ENCODE peak calls at places on chromosomes 1 and 21, in eight cellular contexts. One of them, this sample, is unnamed.

GRCh38 chr1:162391790-162392563 is 10.4 kb downstream of the C1orf226 start:
- DNase-seq in lower leg skin: no peak
- DNase-seq in adipocyte: peak
- DNase-seq in neural progenitor cell: peak
- DNase-seq in GF-D8: no peak
- DNase-seq in HCEC 1CT: peak
- DNase-seq in progenitor cell of endocrine pancreas: no peak
- DNase-seq in cardiac muscle cell: peak
- DNase-seq in this sample: no peak

GRCh38 chr1:55957233-55957632 is 622.1 kb downstream of the PLPP3 start:
- DNase-seq in lower leg skin: no peak
- DNase-seq in adipocyte: no peak
- DNase-seq in neural progenitor cell: no peak
- DNase-seq in GF-D8: no peak
- DNase-seq in HCEC 1CT: no peak
- DNase-seq in progenitor cell of endocrine pancreas: no peak
- DNase-seq in cardiac muscle cell: no peak
- DNase-seq in this sample: no peak

GRCh38 chr21:41359289-41359688 is 2.5 kb upstream of the MX2 start:
- DNase-seq in lower leg skin: peak
- DNase-seq in adipocyte: no peak
- DNase-seq in neural progenitor cell: peak
- DNase-seq in GF-D8: no peak
- DNase-seq in HCEC 1CT: no peak
- DNase-seq in progenitor cell of endocrine pancreas: no peak
- DNase-seq in cardiac muscle cell: no peak
- DNase-seq in this sample: no peak

GRCh38 chr1:62356257-62356835 is 37.1 kb upstream of the KANK4 start:
- DNase-seq in lower leg skin: peak
- DNase-seq in adipocyte: peak
- DNase-seq in neural progenitor cell: no peak
- DNase-seq in GF-D8: no peak
- DNase-seq in HCEC 1CT: peak
- DNase-seq in progenitor cell of endocrine pancreas: no peak
- DNase-seq in cardiac muscle cell: no peak
- DNase-seq in this sample: no peak

GRCh38 chr1:169129109-169129789 is 22.8 kb downstream of the ATP1B1 start:
- DNase-seq in lower leg skin: no peak
- DNase-seq in adipocyte: peak
- DNase-seq in neural progenitor cell: no peak
- DNase-seq in GF-D8: no peak
- DNase-seq in HCEC 1CT: peak
- DNase-seq in progenitor cell of endocrine pancreas: no peak
- DNase-seq in cardiac muscle cell: no peak
- DNase-seq in this sample: no peak

GRCh38 chr1:176717052-176717754 is 254.2 kb downstream of the PAPPA2 start:
- DNase-seq in lower leg skin: no peak
- DNase-seq in adipocyte: no peak
- DNase-seq in neural progenitor cell: no peak
- DNase-seq in GF-D8: no peak
- DNase-seq in HCEC 1CT: no peak
- DNase-seq in progenitor cell of endocrine pancreas: no peak
- DNase-seq in cardiac muscle cell: no peak
- DNase-seq in this sample: no peak

GRCh38 chr1:76256289-76257223 is 182.0 kb downstream of the ST6GALNAC3 start:
- DNase-seq in lower leg skin: no peak
- DNase-seq in adipocyte: no peak
- DNase-seq in neural progenitor cell: no peak
- DNase-seq in GF-D8: no peak
- DNase-seq in HCEC 1CT: no peak
- DNase-seq in progenitor cell of endocrine pancreas: no peak
- DNase-seq in cardiac muscle cell: no peak
- DNase-seq in this sample: no peak

GRCh38 chr1:39129514-39129913 is 75.0 kb upstream of the MACF1 start:
- DNase-seq in lower leg skin: no peak
- DNase-seq in adipocyte: peak
- DNase-seq in neural progenitor cell: peak
- DNase-seq in GF-D8: no peak
- DNase-seq in HCEC 1CT: peak
- DNase-seq in progenitor cell of endocrine pancreas: no peak
- DNase-seq in cardiac muscle cell: no peak
- DNase-seq in this sample: no peak

GRCh38 chr1:8463144-8463927 is 145.4 kb downstream of the SLC45A1 start:
- DNase-seq in lower leg skin: no peak
- DNase-seq in adipocyte: peak
- DNase-seq in neural progenitor cell: no peak
- DNase-seq in GF-D8: no peak
- DNase-seq in HCEC 1CT: peak
- DNase-seq in progenitor cell of endocrine pancreas: no peak
- DNase-seq in cardiac muscle cell: peak
- DNase-seq in this sample: no peak

GRCh38 chr1:108200627-108201106 is 524 bp upstream of the SLC25A24 start:
- DNase-seq in lower leg skin: no peak
- DNase-seq in adipocyte: peak
- DNase-seq in neural progenitor cell: peak
- DNase-seq in GF-D8: peak
- DNase-seq in HCEC 1CT: peak
- DNase-seq in progenitor cell of endocrine pancreas: no peak
- DNase-seq in cardiac muscle cell: peak
- DNase-seq in this sample: no peak

GRCh38 chr1:151108331-151108730 is 37.8 kb downstream of the GABPB2 start:
- DNase-seq in lower leg skin: no peak
- DNase-seq in adipocyte: no peak
- DNase-seq in neural progenitor cell: no peak
- DNase-seq in GF-D8: no peak
- DNase-seq in HCEC 1CT: no peak
- DNase-seq in progenitor cell of endocrine pancreas: no peak
- DNase-seq in cardiac muscle cell: no peak
- DNase-seq in this sample: no peak

GRCh38 chr1:4275083-4275482 is 375.0 kb upstream of the C1orf174 start:
- DNase-seq in lower leg skin: no peak
- DNase-seq in adipocyte: no peak
- DNase-seq in neural progenitor cell: no peak
- DNase-seq in GF-D8: no peak
- DNase-seq in HCEC 1CT: no peak
- DNase-seq in progenitor cell of endocrine pancreas: no peak
- DNase-seq in cardiac muscle cell: no peak
- DNase-seq in this sample: no peak

GRCh38 chr1:54904476-54905048 is 17.6 kb upstream of the DHCR24 start:
- DNase-seq in lower leg skin: no peak
- DNase-seq in adipocyte: peak
- DNase-seq in neural progenitor cell: no peak
- DNase-seq in GF-D8: no peak
- DNase-seq in HCEC 1CT: peak
- DNase-seq in progenitor cell of endocrine pancreas: no peak
- DNase-seq in cardiac muscle cell: peak
- DNase-seq in this sample: no peak

GRCh38 chr1:18312961-18313360 is 167.8 kb upstream of the KLHDC7A start:
- DNase-seq in lower leg skin: no peak
- DNase-seq in adipocyte: no peak
- DNase-seq in neural progenitor cell: no peak
- DNase-seq in GF-D8: no peak
- DNase-seq in HCEC 1CT: no peak
- DNase-seq in progenitor cell of endocrine pancreas: no peak
- DNase-seq in cardiac muscle cell: no peak
- DNase-seq in this sample: no peak

GRCh38 chr1:239951518-239952130 is 140.1 kb upstream of the FMN2 start:
- DNase-seq in lower leg skin: no peak
- DNase-seq in adipocyte: peak
- DNase-seq in neural progenitor cell: peak
- DNase-seq in GF-D8: peak
- DNase-seq in HCEC 1CT: peak
- DNase-seq in progenitor cell of endocrine pancreas: peak
- DNase-seq in cardiac muscle cell: peak
- DNase-seq in this sample: peak

GRCh38 chr1:30162565-30162964 is 560.8 kb downstream of the MATN1 start:
- DNase-seq in lower leg skin: no peak
- DNase-seq in adipocyte: no peak
- DNase-seq in neural progenitor cell: no peak
- DNase-seq in GF-D8: no peak
- DNase-seq in HCEC 1CT: no peak
- DNase-seq in progenitor cell of endocrine pancreas: no peak
- DNase-seq in cardiac muscle cell: no peak
- DNase-seq in this sample: no peak

GRCh38 chr1:111963985-111964738 is 25.3 kb downstream of the KCND3 start:
- DNase-seq in lower leg skin: no peak
- DNase-seq in adipocyte: no peak
- DNase-seq in neural progenitor cell: peak
- DNase-seq in GF-D8: no peak
- DNase-seq in HCEC 1CT: no peak
- DNase-seq in progenitor cell of endocrine pancreas: no peak
- DNase-seq in cardiac muscle cell: no peak
- DNase-seq in this sample: no peak

GRCh38 chr1:7471836-7472235 is 299.3 kb upstream of the VAMP3 start:
- DNase-seq in lower leg skin: no peak
- DNase-seq in adipocyte: peak
- DNase-seq in neural progenitor cell: no peak
- DNase-seq in GF-D8: no peak
- DNase-seq in HCEC 1CT: peak
- DNase-seq in progenitor cell of endocrine pancreas: no peak
- DNase-seq in cardiac muscle cell: no peak
- DNase-seq in this sample: no peak

GRCh38 chr1:6358144-6358624 is 35.4 kb downstream of the ACOT7 start:
- DNase-seq in lower leg skin: no peak
- DNase-seq in adipocyte: no peak
- DNase-seq in neural progenitor cell: no peak
- DNase-seq in GF-D8: peak
- DNase-seq in HCEC 1CT: no peak
- DNase-seq in progenitor cell of endocrine pancreas: no peak
- DNase-seq in cardiac muscle cell: no peak
- DNase-seq in this sample: no peak

GRCh38 chr1:27129225-27129624 is 25.7 kb downstream of the SLC9A1 start:
- DNase-seq in lower leg skin: no peak
- DNase-seq in adipocyte: no peak
- DNase-seq in neural progenitor cell: no peak
- DNase-seq in GF-D8: no peak
- DNase-seq in HCEC 1CT: no peak
- DNase-seq in progenitor cell of endocrine pancreas: no peak
- DNase-seq in cardiac muscle cell: no peak
- DNase-seq in this sample: no peak

GRCh38 chr1:219771039-219771438 is 157.3 kb downstream of the SLC30A10 start:
- DNase-seq in lower leg skin: no peak
- DNase-seq in adipocyte: peak
- DNase-seq in neural progenitor cell: peak
- DNase-seq in GF-D8: no peak
- DNase-seq in HCEC 1CT: peak
- DNase-seq in progenitor cell of endocrine pancreas: no peak
- DNase-seq in cardiac muscle cell: no peak
- DNase-seq in this sample: no peak

GRCh38 chr1:166064324-166064926 is 102.4 kb downstream of the FAM78B start:
- DNase-seq in lower leg skin: peak
- DNase-seq in adipocyte: no peak
- DNase-seq in neural progenitor cell: no peak
- DNase-seq in GF-D8: no peak
- DNase-seq in HCEC 1CT: no peak
- DNase-seq in progenitor cell of endocrine pancreas: no peak
- DNase-seq in cardiac muscle cell: no peak
- DNase-seq in this sample: no peak

GRCh38 chr1:236144446-236145150 is 2.3 kb downstream of the GPR137B start:
- DNase-seq in lower leg skin: no peak
- DNase-seq in adipocyte: no peak
- DNase-seq in neural progenitor cell: peak
- DNase-seq in GF-D8: no peak
- DNase-seq in HCEC 1CT: no peak
- DNase-seq in progenitor cell of endocrine pancreas: no peak
- DNase-seq in cardiac muscle cell: no peak
- DNase-seq in this sample: no peak

GRCh38 chr1:26021647-26022403 is at the start of gene EXTL1:
- DNase-seq in lower leg skin: no peak
- DNase-seq in adipocyte: peak
- DNase-seq in neural progenitor cell: peak
- DNase-seq in GF-D8: no peak
- DNase-seq in HCEC 1CT: no peak
- DNase-seq in progenitor cell of endocrine pancreas: no peak
- DNase-seq in cardiac muscle cell: peak
- DNase-seq in this sample: no peak

GRCh38 chr21:36790616-36791015 is 91.7 kb downstream of the SIM2 start:
- DNase-seq in lower leg skin: no peak
- DNase-seq in adipocyte: no peak
- DNase-seq in neural progenitor cell: no peak
- DNase-seq in GF-D8: no peak
- DNase-seq in HCEC 1CT: no peak
- DNase-seq in progenitor cell of endocrine pancreas: no peak
- DNase-seq in cardiac muscle cell: peak
- DNase-seq in this sample: no peak

GRCh38 chr1:53966794-53967193 is 20.6 kb downstream of the LRRC42 start:
- DNase-seq in lower leg skin: no peak
- DNase-seq in adipocyte: no peak
- DNase-seq in neural progenitor cell: no peak
- DNase-seq in GF-D8: no peak
- DNase-seq in HCEC 1CT: no peak
- DNase-seq in progenitor cell of endocrine pancreas: no peak
- DNase-seq in cardiac muscle cell: no peak
- DNase-seq in this sample: no peak

GRCh38 chr1:109643385-109644230 is 12.3 kb upstream of the GSTM4 start:
- DNase-seq in lower leg skin: peak
- DNase-seq in adipocyte: peak
- DNase-seq in neural progenitor cell: peak
- DNase-seq in GF-D8: peak
- DNase-seq in HCEC 1CT: peak
- DNase-seq in progenitor cell of endocrine pancreas: peak
- DNase-seq in cardiac muscle cell: peak
- DNase-seq in this sample: peak

GRCh38 chr1:208160259-208160819 is 83.8 kb downstream of the PLXNA2 start:
- DNase-seq in lower leg skin: no peak
- DNase-seq in adipocyte: no peak
- DNase-seq in neural progenitor cell: no peak
- DNase-seq in GF-D8: no peak
- DNase-seq in HCEC 1CT: no peak
- DNase-seq in progenitor cell of endocrine pancreas: no peak
- DNase-seq in cardiac muscle cell: no peak
- DNase-seq in this sample: no peak

GRCh38 chr1:79920970-79921669 is 914.6 kb upstream of the ADGRL4 start:
- DNase-seq in lower leg skin: no peak
- DNase-seq in adipocyte: no peak
- DNase-seq in neural progenitor cell: no peak
- DNase-seq in GF-D8: no peak
- DNase-seq in HCEC 1CT: no peak
- DNase-seq in progenitor cell of endocrine pancreas: no peak
- DNase-seq in cardiac muscle cell: no peak
- DNase-seq in this sample: no peak

GRCh38 chr21:42463861-42464515 is 32.0 kb downstream of the RSPH1 start:
- DNase-seq in lower leg skin: peak
- DNase-seq in adipocyte: no peak
- DNase-seq in neural progenitor cell: no peak
- DNase-seq in GF-D8: peak
- DNase-seq in HCEC 1CT: no peak
- DNase-seq in progenitor cell of endocrine pancreas: no peak
- DNase-seq in cardiac muscle cell: no peak
- DNase-seq in this sample: peak

GRCh38 chr1:75765697-75766355 is 20.2 kb upstream of the RABGGTB start:
- DNase-seq in lower leg skin: no peak
- DNase-seq in adipocyte: peak
- DNase-seq in neural progenitor cell: no peak
- DNase-seq in GF-D8: no peak
- DNase-seq in HCEC 1CT: peak
- DNase-seq in progenitor cell of endocrine pancreas: no peak
- DNase-seq in cardiac muscle cell: no peak
- DNase-seq in this sample: no peak

GRCh38 chr1:174883361-174883760 is 116.4 kb upstream of the CACYBP start:
- DNase-seq in lower leg skin: no peak
- DNase-seq in adipocyte: peak
- DNase-seq in neural progenitor cell: peak
- DNase-seq in GF-D8: no peak
- DNase-seq in HCEC 1CT: peak
- DNase-seq in progenitor cell of endocrine pancreas: no peak
- DNase-seq in cardiac muscle cell: no peak
- DNase-seq in this sample: no peak

GRCh38 chr1:47623174-47623940 is 185.5 kb downstream of the FOXD2 start:
- DNase-seq in lower leg skin: peak
- DNase-seq in adipocyte: no peak
- DNase-seq in neural progenitor cell: no peak
- DNase-seq in GF-D8: no peak
- DNase-seq in HCEC 1CT: no peak
- DNase-seq in progenitor cell of endocrine pancreas: no peak
- DNase-seq in cardiac muscle cell: no peak
- DNase-seq in this sample: no peak

GRCh38 chr1:47767741-47768100 is 229.5 kb downstream of the TRABD2B start:
- DNase-seq in lower leg skin: no peak
- DNase-seq in adipocyte: no peak
- DNase-seq in neural progenitor cell: no peak
- DNase-seq in GF-D8: no peak
- DNase-seq in HCEC 1CT: no peak
- DNase-seq in progenitor cell of endocrine pancreas: no peak
- DNase-seq in cardiac muscle cell: peak
- DNase-seq in this sample: no peak